ENCODE peak calls at places on chromosomes 6 and 20, in four cellular contexts. One of them, this sample, is unnamed.

GRCh38 chr6:26200918-26201721 is 113.9 kb downstream of the HFE start:
- DNase-seq in suprapubic skin: no peak
- DNase-seq in stomach: no peak
- DNase-seq in uterus: no peak
- DNase-seq in this sample: no peak

GRCh38 chr20:8036771-8037170 is 17.2 kb upstream of the TMX4 start:
- DNase-seq in uterus: no peak
- DNase-seq in suprapubic skin: no peak
- DNase-seq in stomach: no peak
- DNase-seq in this sample: no peak

GRCh38 chr20:37729452-37729851 is 35.6 kb downstream of the CTNNBL1 start:
- DNase-seq in uterus: no peak
- DNase-seq in suprapubic skin: no peak
- DNase-seq in stomach: no peak
- DNase-seq in this sample: no peak

GRCh38 chr6:81859884-81860283 is 107.4 kb upstream of the TENT5A start:
- DNase-seq in uterus: no peak
- DNase-seq in stomach: no peak
- DNase-seq in suprapubic skin: peak; percentile 71
- DNase-seq in this sample: peak; percentile 22

GRCh38 chr6:3748726-3749389 is 2.7 kb downstream of the PXDC1 start:
- DNase-seq in suprapubic skin: peak; percentile 67
- DNase-seq in uterus: no peak
- DNase-seq in stomach: no peak
- DNase-seq in this sample: no peak

GRCh38 chr6:1482381-1483166 is 93.2 kb downstream of the FOXF2 start:
- DNase-seq in stomach: no peak
- DNase-seq in uterus: no peak
- DNase-seq in suprapubic skin: no peak
- DNase-seq in this sample: no peak

GRCh38 chr6:159107451-159108260 is 61.5 kb upstream of the FNDC1 start:
- DNase-seq in stomach: peak; percentile 32
- DNase-seq in uterus: no peak
- DNase-seq in suprapubic skin: no peak
- DNase-seq in this sample: peak; percentile 19

GRCh38 chr6:148671085-148671484 is 75.7 kb upstream of the UST start:
- DNase-seq in suprapubic skin: no peak
- DNase-seq in uterus: no peak
- DNase-seq in stomach: no peak
- DNase-seq in this sample: no peak

GRCh38 chr6:31888281-31889258 is 8.9 kb downstream of the EHMT2 start:
- DNase-seq in stomach: peak; percentile 51
- DNase-seq in suprapubic skin: no peak
- DNase-seq in uterus: no peak
- DNase-seq in this sample: no peak

GRCh38 chr6:15513801-15514711 is 148.8 kb downstream of the DTNBP1 start:
- DNase-seq in uterus: no peak
- DNase-seq in stomach: no peak
- DNase-seq in suprapubic skin: no peak
- DNase-seq in this sample: peak; percentile 64

GRCh38 chr20:42218566-42218965 is 600.4 kb upstream of the CHD6 start:
- DNase-seq in suprapubic skin: no peak
- DNase-seq in stomach: no peak
- DNase-seq in uterus: no peak
- DNase-seq in this sample: no peak

GRCh38 chr20:6231551-6231950 is 108.7 kb upstream of the FERMT1 start:
- DNase-seq in stomach: no peak
- DNase-seq in suprapubic skin: no peak
- DNase-seq in uterus: no peak
- DNase-seq in this sample: peak; percentile 14

GRCh38 chr6:130945401-130945919 is 117.6 kb downstream of the EPB41L2 start:
- DNase-seq in stomach: no peak
- DNase-seq in uterus: no peak
- DNase-seq in suprapubic skin: no peak
- DNase-seq in this sample: no peak

DNA sequence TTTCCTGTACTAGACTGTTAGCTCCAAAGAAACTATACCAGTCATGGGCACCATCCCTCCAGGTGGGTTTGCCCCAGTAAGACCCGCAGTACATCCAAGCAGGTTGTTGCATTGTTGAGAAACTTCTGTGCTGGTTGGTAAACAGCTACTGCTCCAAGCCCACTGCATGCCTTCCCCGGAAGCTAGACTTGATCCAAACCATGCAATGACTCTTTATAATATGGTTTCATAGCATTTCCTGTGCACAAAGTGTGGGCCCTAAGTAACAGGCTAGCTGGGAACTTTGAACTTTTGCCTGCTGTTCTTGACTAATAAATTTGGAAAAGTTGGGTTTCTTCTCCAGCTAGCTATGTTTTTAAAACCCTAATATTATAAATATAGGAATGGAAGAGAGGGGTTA is 51.9 kb downstream of the GFOD1 start:
- DNase-seq in suprapubic skin: no peak
- DNase-seq in stomach: no peak
- DNase-seq in uterus: no peak
- DNase-seq in this sample: no peak
- TF ChIP-seq POLR2A in suprapubic skin: no peak
- TF ChIP-seq POLR2A in stomach: no peak
- TF ChIP-seq POLR2A in uterus: no peak
- TF ChIP-seq POLR2A in this sample: no peak

GRCh38 chr6:86558318-86558717 is 379.0 kb upstream of the HTR1E start:
- DNase-seq in suprapubic skin: no peak
- DNase-seq in uterus: no peak
- DNase-seq in stomach: no peak
- DNase-seq in this sample: no peak

DNA sequence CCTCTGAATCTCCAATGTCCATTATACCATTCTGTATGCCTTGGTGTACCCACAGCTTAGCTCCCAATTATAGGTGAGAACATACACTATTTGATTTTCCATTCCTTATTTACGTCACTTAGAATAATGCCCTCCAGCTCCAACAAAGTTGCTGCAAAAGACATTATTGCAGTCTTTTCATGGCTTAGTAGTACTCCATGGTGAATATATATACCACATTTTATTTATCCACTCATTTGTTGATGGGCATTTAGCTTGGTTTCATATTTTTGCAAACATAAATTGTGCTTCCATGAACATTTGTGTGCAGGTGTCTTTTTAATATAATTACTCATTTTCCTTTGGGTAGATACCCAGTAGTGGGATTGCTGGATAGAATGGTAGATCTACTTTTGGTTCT is 374.1 kb upstream of the HTR1E start:
- DNase-seq in suprapubic skin: no peak
- DNase-seq in stomach: no peak
- DNase-seq in uterus: no peak
- DNase-seq in this sample: no peak
- H3K9me3 ChIP-seq in suprapubic skin: peaks cover 3% of the 10 kb centered on the region
- H3K9me3 ChIP-seq in stomach: no peaks in the 10 kb centered on the region
- H3K9me3 ChIP-seq in uterus: no peaks in the 10 kb centered on the region
- H3K9me3 ChIP-seq in this sample: no peaks in the 10 kb centered on the region

DNA sequence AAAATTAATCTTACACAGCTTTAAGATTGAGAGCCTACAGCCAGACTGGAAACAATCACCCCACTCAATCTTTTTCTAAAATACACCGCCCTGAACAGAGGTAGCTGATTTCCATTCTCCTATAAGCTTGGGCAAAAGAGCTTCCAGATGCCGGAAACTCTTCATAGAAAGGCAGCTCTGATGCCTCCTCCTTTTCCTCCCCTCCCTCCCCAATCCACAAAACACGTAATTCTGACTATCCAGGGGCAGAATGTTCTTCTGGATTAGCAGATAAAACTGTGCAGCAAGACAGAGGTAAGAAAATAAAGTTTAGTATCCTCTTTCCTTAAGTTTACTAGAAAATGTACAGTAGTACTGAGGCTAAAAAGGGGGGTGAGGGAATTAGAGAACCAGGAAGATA is 15.8 kb downstream of the ADNP start:
- DNase-seq in uterus: no peak
- DNase-seq in stomach: no peak
- DNase-seq in suprapubic skin: no peak
- DNase-seq in this sample: no peak
- H3K36me3 ChIP-seq in uterus: no peaks in the 10 kb centered on the region
- H3K36me3 ChIP-seq in stomach: no peaks in the 10 kb centered on the region
- H3K36me3 ChIP-seq in suprapubic skin: no peaks in the 10 kb centered on the region
- H3K36me3 ChIP-seq in this sample: no peaks in the 10 kb centered on the region

DNA sequence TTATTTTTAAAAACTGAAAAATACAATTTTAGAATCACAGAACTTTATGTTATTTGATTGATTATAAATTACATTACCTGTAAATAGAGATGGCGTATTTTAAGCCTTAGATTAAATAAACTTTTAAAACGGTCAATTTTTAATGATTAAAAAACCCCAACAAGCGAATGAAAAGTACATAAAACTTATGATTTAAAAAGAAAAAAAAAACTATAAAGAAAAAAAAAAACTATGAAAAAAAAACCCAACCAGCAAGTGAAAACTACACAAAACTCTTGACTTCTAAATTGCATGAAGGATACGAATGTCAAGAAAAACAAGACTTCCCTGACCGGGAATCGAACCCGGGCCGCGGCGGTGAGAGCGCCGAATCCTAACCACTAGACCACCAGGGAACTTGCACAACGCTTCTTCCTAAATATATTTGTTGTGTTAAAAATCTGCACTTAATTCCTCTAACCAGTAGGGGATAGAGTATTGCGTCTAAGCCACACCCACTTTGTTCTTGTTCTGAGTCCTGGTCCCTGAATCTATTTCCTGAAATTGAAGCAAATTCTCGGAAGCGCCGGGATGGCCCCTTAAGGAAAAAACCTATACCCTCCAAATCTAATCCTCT is 10.7 kb upstream of the NCOA7 start:
- DNase-seq in suprapubic skin: peak; percentile 89
- DNase-seq in uterus: peak; percentile 87
- DNase-seq in stomach: peak; percentile 85
- DNase-seq in this sample: peak; percentile 89
- TF ChIP-seq POLR2A in suprapubic skin: no peak
- TF ChIP-seq POLR2A in uterus: peak; percentile 53
- TF ChIP-seq POLR2A in stomach: no peak
- TF ChIP-seq POLR2A in this sample: peak; percentile 63

GRCh38 chr6:168678177-168678576 is 237.2 kb downstream of the SMOC2 start:
- DNase-seq in stomach: no peak
- DNase-seq in uterus: peak; percentile 11
- DNase-seq in suprapubic skin: no peak
- DNase-seq in this sample: no peak
- H3K9me3 ChIP-seq in stomach: no peaks in the 10 kb centered on the region
- H3K9me3 ChIP-seq in uterus: no peaks in the 10 kb centered on the region
- H3K9me3 ChIP-seq in suprapubic skin: no peaks in the 10 kb centered on the region
- H3K9me3 ChIP-seq in this sample: no peaks in the 10 kb centered on the region

This sample was measured in adrenal gland.